ENCODE peak calls at places on chromosomes 4 and X, in seven cellular contexts. I is thoracic aorta, Y is AG10803, J is mucosa of descending colon, K is AG09309, W is uterus, O is GM20000. Z is an unnamed sample.

GRCh38 chr4:89681219-89681618 is 155.7 kb downstream of the SNCA start:
- DNase-seq in O (no peak), I (no peak), J (no peak), W (no peak), Y (no peak), K (no peak), Z (no peak)

GRCh38 chr4:19492611-19493010 is 759.1 kb upstream of the SLIT2 start:
- DNase-seq in W (no peak), O (no peak), J (no peak), I (no peak), Y (peak), K (peak), Z (no peak)

GRCh38 chrX:136636121-136636520 is 11.8 kb upstream of the CD40LG start:
- DNase-seq in K (no peak), J (no peak), W (no peak), O (no peak), I (no peak), Y (no peak), Z (no peak)

GRCh38 chrX:42466706-42467105 is 311.3 kb downstream of the PPP1R2C start:
- DNase-seq in I (no peak), J (no peak), W (no peak), K (no peak), Y (no peak), O (no peak), Z (no peak)

GRCh38 chr4:89753601-89754066 is 83.3 kb downstream of the SNCA start:
- DNase-seq in W (no peak), I (no peak), K (peak), Y (peak), J (no peak), O (no peak), Z (no peak)

GRCh38 chr4:163895369-163896005 is 401.0 kb downstream of the TMA16 start:
- DNase-seq in O (no peak), K (no peak), Y (no peak), I (no peak), J (no peak), W (no peak), Z (no peak)

GRCh38 chrX:155766321-155766720 is 114.8 kb upstream of the VAMP7 start:
- DNase-seq in O (no peak), J (no peak), W (no peak), I (no peak), K (no peak), Y (no peak), Z (no peak)

GRCh38 chr4:8315343-8316250 is 46.0 kb downstream of the HTRA3 start:
- DNase-seq in Y (peak), J (no peak), O (no peak), K (peak), I (no peak), W (peak), Z (no peak)

GRCh38 chrX:19579485-19579884 is 64.2 kb upstream of the MAP3K15 start:
- DNase-seq in K (peak), O (no peak), J (no peak), I (no peak), Y (peak), W (no peak), Z (no peak)

GRCh38 chr4:154030152-154030551 is 241.3 kb upstream of the SFRP2 start:
- DNase-seq in Y (no peak), K (no peak), J (no peak), I (no peak), O (no peak), W (no peak), Z (no peak)

GRCh38 chrX:139204903-139205667 is 325.5 kb upstream of the F9 start:
- DNase-seq in I (no peak), Y (peak), J (peak), O (no peak), K (no peak), W (no peak), Z (no peak)

GRCh38 chr4:89757154-89757723 is 79.7 kb downstream of the SNCA start:
- DNase-seq in Y (no peak), W (no peak), J (no peak), O (no peak), I (no peak), K (no peak), Z (no peak)

GRCh38 chr4:114563536-114564315 is 34.9 kb upstream of the UGT8 start:
- DNase-seq in J (no peak), W (no peak), Y (peak), O (no peak), I (no peak), K (no peak), Z (peak)

DNA sequence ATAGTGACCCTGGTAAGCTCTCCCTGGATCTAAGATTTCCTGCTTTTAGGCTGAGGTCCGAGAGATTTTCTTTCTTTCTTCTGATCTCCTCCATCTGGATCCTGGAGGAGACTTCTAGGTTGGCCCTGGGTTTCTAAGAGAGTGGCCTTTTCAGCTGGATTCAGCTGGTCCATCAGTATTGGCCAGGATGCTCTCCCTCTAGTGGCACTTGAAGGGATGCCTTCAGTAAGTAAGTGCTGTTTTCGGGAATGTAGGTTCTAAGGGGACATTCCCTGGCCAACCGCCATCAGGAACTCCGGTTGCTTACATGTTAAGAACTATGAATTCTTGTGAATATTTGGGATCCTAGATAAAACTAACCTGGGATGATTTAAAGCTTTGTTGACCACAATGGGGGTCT is 56.9 kb downstream of the SERTM2 start:
- DNase-seq in Y (no peak), J (no peak), O (no peak), K (no peak), W (no peak), I (no peak), Z (peak)
- TF ChIP-seq CTCF in Y (peak), J (no peak), O (no peak), K (peak), W (no peak), I (no peak), Z (peak)

DNA sequence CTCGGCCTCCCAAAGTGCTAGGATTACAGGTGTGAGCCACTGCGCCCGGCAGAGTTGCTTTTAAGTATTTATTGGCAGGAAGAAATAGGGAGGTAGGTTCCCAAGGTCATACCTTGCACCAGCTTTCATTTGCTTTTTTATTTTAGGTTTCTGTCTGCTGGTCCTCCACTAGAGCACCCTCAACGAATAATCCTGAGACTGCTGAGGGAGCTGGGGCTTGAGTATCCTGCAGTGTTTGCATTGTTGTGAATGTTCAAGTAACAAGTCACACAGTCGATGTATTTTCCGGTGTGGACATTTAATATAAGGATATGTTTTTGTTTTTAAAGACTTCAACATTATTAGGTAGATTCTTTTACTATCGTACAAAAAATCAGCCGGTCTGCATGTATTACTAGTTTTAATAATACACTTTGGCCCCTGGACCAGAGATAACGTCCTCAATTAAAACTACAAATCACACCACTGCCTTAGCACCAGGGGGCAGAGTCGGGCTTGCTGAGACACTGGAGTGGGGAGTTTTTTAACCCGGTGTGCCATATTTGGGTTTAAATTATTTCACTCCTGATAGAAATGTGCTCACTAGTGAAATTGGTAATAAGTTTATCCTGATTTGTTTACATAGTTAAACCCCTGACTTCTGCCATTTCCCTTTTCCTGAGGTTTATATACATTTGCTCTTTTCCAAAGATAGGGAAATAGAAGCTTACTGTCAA is 11.6 kb downstream of the SMIM20 start:
- DNase-seq in K (no peak), J (no peak), O (peak), W (no peak), I (no peak), Y (peak), Z (peak)
- TF ChIP-seq CTCF in K (peak), J (peak), O (peak), W (no peak), I (peak), Y (peak), Z (peak)

GRCh38 chr4:138576684-138577083 is 334.5 kb upstream of the SLC7A11 start:
- DNase-seq in J (no peak), I (no peak), W (no peak), Y (peak), O (no peak), K (peak), Z (peak)

GRCh38 chr4:138573246-138573645 is 331.1 kb upstream of the SLC7A11 start:
- DNase-seq in O (no peak), Y (no peak), W (no peak), I (no peak), K (no peak), J (no peak), Z (no peak)

GRCh38 chr4:138579146-138579545 is 337.0 kb upstream of the SLC7A11 start:
- DNase-seq in O (no peak), Y (no peak), J (no peak), I (no peak), K (no peak), W (no peak), Z (no peak)

GRCh38 chr4:138572007-138572406 is 329.9 kb upstream of the SLC7A11 start:
- DNase-seq in Y (no peak), K (no peak), W (no peak), I (no peak), O (no peak), J (no peak), Z (no peak)

DNA sequence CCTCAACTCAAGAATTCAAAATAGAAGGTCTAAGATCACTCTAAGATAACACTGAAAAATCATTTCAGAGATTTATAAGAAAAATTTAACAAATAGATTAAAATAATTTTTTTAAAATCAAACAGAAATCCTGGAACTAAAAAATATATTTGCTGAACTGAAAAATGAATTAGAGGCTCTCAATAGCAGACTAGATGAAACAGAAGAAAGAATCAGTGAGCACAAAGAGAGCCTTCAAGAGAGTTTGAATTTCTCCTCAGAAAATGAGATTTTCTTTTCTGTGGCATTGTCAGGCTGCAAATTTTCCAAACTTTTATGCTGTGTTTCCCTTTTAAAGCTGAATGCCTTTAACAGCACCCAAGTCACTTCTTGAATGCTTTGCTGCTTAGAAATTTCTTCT is 335.0 kb upstream of the SLC7A11 start:
- DNase-seq in O (no peak), W (no peak), Y (no peak), J (no peak), I (no peak), K (no peak), Z (no peak)
- TF ChIP-seq CTCF in O (no peak), W (no peak), Y (no peak), J (no peak), I (no peak), K (no peak), Z (no peak)

DNA sequence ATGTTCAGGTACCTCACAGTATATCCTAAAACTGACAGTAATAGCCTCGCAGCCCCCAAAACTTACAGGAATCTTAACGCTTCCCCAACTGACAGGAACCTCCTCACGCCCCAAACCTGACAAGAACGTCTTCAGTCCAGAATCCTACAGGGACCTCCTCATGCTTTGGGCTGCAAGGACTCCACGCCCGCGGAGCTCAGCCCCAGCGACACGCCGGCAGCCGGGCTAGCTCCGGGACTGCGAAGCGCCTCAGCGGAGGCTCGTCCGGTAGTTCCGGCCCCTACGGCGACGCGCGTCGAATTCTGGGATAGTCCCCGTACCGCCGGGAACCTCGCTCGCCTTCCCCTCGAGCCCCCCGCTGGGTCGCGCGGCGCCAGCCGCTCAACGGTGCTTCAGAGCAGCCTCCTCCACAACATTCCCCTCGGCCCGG is 562 bp downstream of the PHF8 start:
- DNase-seq in J (no peak), O (peak), K (no peak), W (no peak), I (no peak), Y (peak), Z (peak)
- TF ChIP-seq CTCF in J (no peak), O (no peak), K (no peak), W (no peak), I (no peak), Y (no peak), Z (no peak)

DNA sequence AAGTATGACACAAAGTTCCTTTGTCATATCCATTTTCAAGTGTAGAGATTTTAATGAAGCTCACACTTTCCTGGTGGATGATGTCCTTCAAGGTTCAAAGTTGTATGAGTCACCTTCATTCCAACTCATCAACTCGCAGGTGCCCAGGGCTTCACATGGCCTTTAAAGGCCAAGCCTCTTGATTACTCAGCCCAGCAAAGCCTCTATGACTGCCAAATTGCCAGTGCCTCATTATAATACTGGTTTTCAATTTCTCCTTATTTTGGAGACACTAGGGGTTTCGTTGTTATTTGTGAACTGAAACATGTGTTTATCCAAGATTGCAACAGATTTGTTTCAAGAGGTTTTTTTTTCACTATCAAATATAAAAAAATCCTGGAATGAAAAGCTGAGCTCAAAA is 45.9 kb upstream of the PPP3CA start:
- DNase-seq in I (no peak), K (peak), O (no peak), Y (peak), W (no peak), J (no peak), Z (no peak)
- TF ChIP-seq CTCF in I (no peak), K (no peak), O (no peak), Y (no peak), W (no peak), J (no peak), Z (no peak)

DNA sequence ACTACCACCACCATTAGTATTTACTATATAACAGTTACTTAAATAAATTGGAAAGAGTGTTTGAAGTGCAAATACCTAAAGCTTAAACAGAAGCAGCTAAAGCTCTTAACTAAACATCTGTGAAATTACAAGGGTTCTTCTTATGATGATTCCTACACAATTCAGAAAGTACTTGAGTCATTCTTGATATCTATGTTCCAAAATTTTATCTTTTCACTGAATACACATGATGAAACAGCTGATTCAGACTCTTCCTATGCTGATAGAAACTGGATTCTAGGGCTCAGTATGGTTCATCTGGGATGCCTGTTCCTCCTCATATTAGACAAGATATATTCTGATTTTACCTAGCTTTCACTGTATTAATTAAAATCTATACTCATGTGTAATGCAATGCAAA is 13.6 kb downstream of the EREG start:
- DNase-seq in J (no peak), K (no peak), W (no peak), Y (no peak), O (no peak), I (no peak), Z (no peak)
- TF ChIP-seq CTCF in J (no peak), K (no peak), W (no peak), Y (no peak), O (no peak), I (no peak), Z (no peak)

GRCh38 chr4:39450618-39451017 is 8.1 kb downstream of the RPL9 start:
- DNase-seq in Y (no peak), I (no peak), O (no peak), K (no peak), J (no peak), W (no peak), Z (no peak)

GRCh38 chr4:39442910-39443480 is 15.7 kb downstream of the RPL9 start:
- DNase-seq in I (no peak), O (no peak), W (no peak), K (no peak), J (no peak), Y (no peak), Z (no peak)

GRCh38 chr4:39446483-39446841 is 12.3 kb downstream of the RPL9 start:
- DNase-seq in Y (no peak), J (no peak), W (no peak), K (no peak), I (no peak), O (no peak), Z (no peak)

GRCh38 chr4:39451423-39452023 is 7.2 kb downstream of the RPL9 start:
- DNase-seq in I (no peak), W (no peak), J (no peak), Y (no peak), O (no peak), K (no peak), Z (peak)

GRCh38 chr4:39446842-39447573 is 11.7 kb downstream of the RPL9 start:
- DNase-seq in I (no peak), Y (peak), W (peak), O (peak), K (no peak), J (peak), Z (peak)
- TF ChIP-seq CTCF in I (peak), Y (peak), W (peak), O (peak), K (peak), J (peak), Z (no peak)

GRCh38 chr4:183721207-183722081 is 62.4 kb downstream of the TRAPPC11 start:
- DNase-seq in J (peak), Y (peak), I (no peak), W (peak), O (peak), K (no peak), Z (peak)
- TF ChIP-seq CTCF in J (peak), Y (peak), I (no peak), W (no peak), O (no peak), K (peak), Z (peak)

GRCh38 chrX:43961699-43962098 is 11.5 kb downstream of the NDP start:
- DNase-seq in Y (no peak), O (no peak), J (no peak), W (no peak), K (no peak), I (no peak), Z (peak)
- TF ChIP-seq CTCF in Y (peak), O (no peak), J (no peak), W (no peak), K (peak), I (no peak), Z (no peak)

Z was measured in NB4.